ENCODE peak calls at places on chromosomes 4 and X, in ten cellular contexts. J is GM23338; L is stimulated activated CD8-positive, alpha-beta memory T cell treated with anti-CD3 and anti-CD28 coated beads, Interleukin-15, amount 100 ng/mL, for 24 hours; N is EL; E is lower lobe of right lung; O is ascending aorta; G is lower leg skin; H is T-helper 1 cell; I is right lobe of liver; F is activated CD4-positive, alpha-beta T cell treated with anti-CD3 and anti-CD28 coated beads, Interleukin-2, amount 10 ng/mL, durations not matched to agents 7 days and 5 days. P is an unnamed sample.

GRCh38 chr4:23775694-23776093 is 114.2 kb downstream of the PPARGC1A start:
- DNase-seq in O (no peak), I (no peak), F (no peak), G (no peak), J (no peak), L (no peak), E (no peak), N (no peak), H (no peak), P (no peak)

GRCh38 chr4:143403551-143403816 is 66.8 kb downstream of the GAB1 start:
- DNase-seq in E (no peak), O (no peak), L (no peak), J (no peak), N (no peak), H (no peak), G (no peak), F (no peak), I (no peak), P (no peak)

GRCh38 chrX:17546356-17546755 is 171.4 kb downstream of the NHS start:
- DNase-seq in O (no peak), L (no peak), H (no peak), N (no peak), J (no peak), I (no peak), E (no peak), F (no peak), G (no peak), P (no peak)

GRCh38 chrX:47145408-47146120 is 543 bp downstream of the RBM10 start:
- DNase-seq in F (no peak), N (no peak), I (no peak), G (no peak), L (no peak), E (no peak), J (no peak), H (no peak), O (no peak), P (no peak)

GRCh38 chr4:185772391-185773093 is 39.5 kb downstream of the SORBS2 start:
- DNase-seq in I (no peak), L (no peak), O (no peak), J (no peak), G (no peak), N (no peak), H (no peak), E (no peak), F (no peak), P (no peak)

GRCh38 chr4:41106694-41107419 is 107.5 kb downstream of the APBB2 start:
- DNase-seq in F (no peak), J (no peak), G (no peak), L (no peak), I (no peak), H (no peak), E (no peak), N (no peak), O (no peak), P (no peak)

GRCh38 chr4:53233396-53233795 is 132.5 kb downstream of the SCFD2 start:
- DNase-seq in I (no peak), G (no peak), N (no peak), O (no peak), E (no peak), F (no peak), J (no peak), L (no peak), H (no peak), P (no peak)

GRCh38 chr4:163165217-163166017 is 1.3 kb downstream of the NAF1 start:
- DNase-seq in H (no peak), N (peak; percentile 8), I (no peak), O (no peak), L (no peak), J (no peak), F (no peak), E (no peak), G (no peak), P (no peak)

GRCh38 chrX:142204522-142205433 is at the start of gene MAGEC2:
- DNase-seq in F (no peak), E (no peak), G (no peak), H (no peak), J (no peak), L (no peak), N (no peak), O (no peak), I (no peak), P (no peak)

GRCh38 chrX:56794831-56795230 is 65.8 kb downstream of the NBDY start:
- DNase-seq in L (no peak), I (no peak), G (peak; percentile 42), N (no peak), O (no peak), F (no peak), E (no peak), J (no peak), H (no peak), P (no peak)

P was measured in Panc1.